ENCODE peak calls at places on chromosomes 11 and 22, in four cellular contexts. K, I, J and V are unnamed samples. For H3K36me3, the result is how much of the 10 kb centered on the place peaks cover.

GRCh38 chr11:78039919-78040671 is 17.0 kb upstream of the KCTD14 start:
- DNase-seq in K (peak), I (peak), J (peak), V (no peak)

GRCh38 chr11:96316869-96317268 is 26.1 kb downstream of the MAML2 start:
- DNase-seq in K (no peak), I (no peak), J (no peak), V (no peak)

GRCh38 chr11:27596388-27596787 is 89.8 kb upstream of the LIN7C start:
- DNase-seq in K (no peak), I (no peak), J (no peak), V (no peak)

GRCh38 chr22:49967333-49968241 is 7.0 kb downstream of the PIM3 start:
- DNase-seq in K (peak), I (no peak), J (peak), V (no peak)

GRCh38 chr11:112364962-112365481 is 104.4 kb upstream of the PLET1 start:
- DNase-seq in K (peak), I (no peak), J (peak), V (peak)

GRCh38 chr11:85718991-85719807 is 33.2 kb upstream of the CCDC89 start:
- DNase-seq in K (no peak), I (no peak), J (peak), V (peak)

GRCh38 chr11:134537296-134537695 is 125.3 kb upstream of the B3GAT1 start:
- DNase-seq in K (no peak), I (no peak), J (no peak), V (no peak)

GRCh38 chr11:2691991-2692841 is 7.6 kb downstream of the KCNQ1OT1 start:
- DNase-seq in K (no peak), I (no peak), J (peak), V (no peak)

GRCh38 chr22:40178417-40179409 is 988 bp downstream of the TNRC6B start:
- DNase-seq in K (peak), I (no peak), J (peak), V (no peak)

GRCh38 chr11:71236836-71237475 is 15.4 kb downstream of the SHANK2 start:
- DNase-seq in K (peak), I (no peak), J (no peak), V (no peak)

GRCh38 chr11:78030429-78031325 is 7.6 kb upstream of the KCTD14 start:
- DNase-seq in K (peak), I (no peak), J (peak), V (no peak)

GRCh38 chr11:26087095-26087935 is 244.6 kb upstream of the ANO3 start:
- DNase-seq in K (no peak), I (no peak), J (no peak), V (no peak)

GRCh38 chr11:38300570-38300969 is 1702.5 kb upstream of the RAG2 start:
- DNase-seq in K (no peak), I (no peak), J (no peak), V (no peak)
- TF ChIP-seq SIN3A in K (no peak), I (no peak), J (no peak), V (no peak)

GRCh38 chr22:31139866-31140716 is at the start of gene PLA2G3:
- DNase-seq in K (peak), I (peak), J (peak), V (no peak)
- H3K27ac ChIP-seq in K (no peak), I (no peak), J (no peak), V (no peak)

GRCh38 chr11:118511576-118511975 is 15.7 kb upstream of the TTC36 start:
- DNase-seq in K (no peak), I (no peak), J (no peak), V (no peak)

GRCh38 chr11:118519549-118519948 is 7.7 kb upstream of the TTC36 start:
- DNase-seq in K (no peak), I (no peak), J (no peak), V (no peak)

DNA sequence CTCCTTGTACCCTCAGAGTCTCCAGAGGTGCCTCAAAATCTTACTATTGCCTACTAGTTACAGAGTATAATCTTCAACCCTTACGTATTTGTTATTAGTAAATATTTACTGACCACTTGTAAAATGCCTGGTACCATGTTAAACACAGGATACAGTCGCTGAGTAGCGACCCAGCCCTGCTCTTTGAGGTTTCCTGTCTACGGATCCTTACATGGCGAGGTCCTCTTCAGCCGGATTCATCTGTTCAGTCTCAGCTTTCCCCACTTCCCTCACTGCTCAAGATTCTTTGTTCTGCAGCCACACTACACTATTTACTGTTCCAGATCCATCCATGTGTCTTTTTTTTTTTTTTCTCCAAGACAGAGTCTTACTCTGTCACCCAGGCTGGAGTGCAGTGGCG is 13.2 kb upstream of the TTC36 start:
- DNase-seq in K (no peak), I (no peak), J (no peak), V (no peak)
- H3K36me3 ChIP-seq in K (half or more), I (half or more), J (under half), V (half or more)

GRCh38 chr11:46901156-46901555 is 17.2 kb downstream of the LRP4 start:
- DNase-seq in K (no peak), I (no peak), J (no peak), V (no peak)

GRCh38 chr11:46906596-46906995 is 11.8 kb downstream of the LRP4 start:
- DNase-seq in K (no peak), I (no peak), J (no peak), V (no peak)

GRCh38 chr11:46905806-46906205 is 12.5 kb downstream of the LRP4 start:
- DNase-seq in K (no peak), I (no peak), J (no peak), V (no peak)

GRCh38 chr11:46902694-46903093 is 15.7 kb downstream of the LRP4 start:
- DNase-seq in K (no peak), I (no peak), J (no peak), V (no peak)

GRCh38 chr11:46903846-46904245 is 14.5 kb downstream of the LRP4 start:
- DNase-seq in K (no peak), I (no peak), J (no peak), V (no peak)
- TF ChIP-seq SIN3A in K (no peak), I (no peak), J (no peak), V (no peak)

GRCh38 chr11:22807855-22808558 is 21.6 kb downstream of the SVIP start:
- DNase-seq in K (no peak), I (no peak), J (no peak), V (no peak)
- H3K27ac ChIP-seq in K (peak), I (no peak), J (no peak), V (no peak)